ENCODE peak calls at places on chromosomes 11 and 22, in ten cellular contexts. S is neural progenitor cell; W is nucleus accumbens; B is RWPE2; H is amniotic stem cell; U is CD4-positive, CD25-positive, alpha-beta regulatory T cell; E is effector memory CD4-positive, alpha-beta T cell; D is D341Med; F is activated CD8-positive, alpha-beta memory T cell treated with anti-CD3 and anti-CD28 coated beads for 1 hour; P is lower leg skin. K is an unnamed sample.

GRCh38 chr11:79963886-79964660 is 523.2 kb upstream of the TENM4 start:
- DNase-seq in F (no peak), U (no peak), B (no peak), S (peak; percentile 68), W (no peak), E (no peak), D (no peak), P (no peak), H (no peak), K (no peak)

GRCh38 chr11:72584293-72584921 is 89.8 kb downstream of the PDE2A start:
- DNase-seq in H (no peak), S (peak; percentile 64), W (no peak), E (peak; percentile 33), U (peak; percentile 37), B (peak; percentile 65), F (no peak), P (peak; percentile 60), D (no peak), K (no peak)

GRCh38 chr11:12286606-12287005 is 90.8 kb upstream of the PARVA start:
- DNase-seq in E (no peak), D (no peak), F (no peak), U (no peak), S (no peak), W (no peak), H (no peak), P (peak; percentile 9), B (no peak), K (no peak)

GRCh38 chr22:22934543-22935055 is 47.0 kb downstream of the IGLL5 start:
- DNase-seq in U (no peak), P (no peak), H (no peak), S (no peak), B (no peak), F (no peak), W (no peak), D (no peak), E (no peak), K (no peak)

GRCh38 chr11:134815404-134815803 is 403.4 kb upstream of the B3GAT1 start:
- DNase-seq in E (no peak), B (no peak), S (no peak), W (no peak), P (no peak), H (no peak), F (no peak), U (no peak), D (no peak), K (no peak)

GRCh38 chr11:80632691-80633090 is 1191.9 kb upstream of the TENM4 start:
- DNase-seq in U (no peak), S (no peak), B (no peak), D (no peak), H (no peak), E (no peak), W (no peak), F (no peak), P (no peak), K (no peak)

GRCh38 chr11:66915866-66916265 is 42.3 kb downstream of the PC start:
- DNase-seq in P (no peak), S (no peak), B (no peak), D (no peak), W (no peak), E (no peak), H (no peak), F (no peak), U (no peak), K (no peak)

GRCh38 chr11:103367650-103368049 is 258.4 kb downstream of the DYNC2H1 start:
- DNase-seq in E (no peak), F (no peak), S (no peak), U (no peak), P (no peak), H (no peak), B (no peak), D (no peak), W (no peak), K (no peak)

GRCh38 chr11:10623797-10624761 is 55.6 kb upstream of the LYVE1 start:
- DNase-seq in U (no peak), W (no peak), B (no peak), F (no peak), D (no peak), S (no peak), P (no peak), E (no peak), H (no peak), K (peak; percentile 81)

K was measured in WERI-Rb-1.